ENCODE peak calls at places on chromosomes 1 and 21, in four cellular contexts. Q, X, P and W are unnamed samples.

GRCh38 chr21:16194851-16195251 is 465.1 kb downstream of the USP25 start:
- DNase-seq in Q (no peak), X (no peak), P (no peak), W (no peak)

GRCh38 chr1:58409826-58410225 is 136.7 kb downstream of the OMA1 start:
- DNase-seq in Q (no peak), X (no peak), P (no peak), W (no peak)

GRCh38 chr1:218865591-218865990 is 308.1 kb upstream of the LYPLAL1 start:
- DNase-seq in Q (peak), X (no peak), P (no peak), W (no peak)

GRCh38 chr1:66848193-66848592 is 47.1 kb upstream of the INSL5 start:
- DNase-seq in Q (no peak), X (no peak), P (no peak), W (no peak)

GRCh38 chr1:213070399-213070798 is 19.4 kb downstream of the RPS6KC1 start:
- DNase-seq in Q (no peak), X (no peak), P (peak), W (no peak)

GRCh38 chr1:92538048-92538412 is 51.3 kb upstream of the GFI1 start:
- DNase-seq in Q (no peak), X (peak), P (no peak), W (no peak)

GRCh38 chr1:40362699-40363098 is 10.8 kb upstream of the SMAP2 start:
- DNase-seq in Q (no peak), X (no peak), P (no peak), W (no peak)

GRCh38 chr1:95006681-95007080 is 66.1 kb downstream of the ALG14 start:
- DNase-seq in Q (no peak), X (no peak), P (no peak), W (no peak)

GRCh38 chr1:42420145-42420544 is 35.7 kb downstream of the ZMYND12 start:
- DNase-seq in Q (no peak), X (no peak), P (no peak), W (no peak)

GRCh38 chr1:64243757-64244080 is 40.3 kb downstream of the UBE2U start:
- DNase-seq in Q (no peak), X (no peak), P (no peak), W (no peak)